ENCODE peak calls at places on chromosomes 16 and 17, in nine cellular contexts. G, O, T, C, F, Q, R, D and L are unnamed samples.

GRCh38 chr17:69525920-69526841 is 111.7 kb downstream of the MAP2K6 start:
- DNase-seq in G (peak), O (peak), T (peak), C (no peak), F (no peak), Q (peak), R (no peak), D (no peak), L (peak)

GRCh38 chr17:62565817-62566216 is 61.7 kb upstream of the MRC2 start:
- DNase-seq in G (peak), O (no peak), T (peak), C (no peak), F (no peak), Q (no peak), R (no peak), D (no peak), L (peak)

GRCh38 chr17:79832211-79833109 is 6.8 kb downstream of the CBX4 start:
- DNase-seq in G (no peak), O (no peak), T (no peak), C (no peak), F (peak), Q (no peak), R (no peak), D (no peak), L (peak)

GRCh38 chr16:68644303-68644702 is 807 bp upstream of the CDH3 start:
- DNase-seq in G (no peak), O (peak), T (no peak), C (no peak), F (no peak), Q (no peak), R (no peak), D (no peak), L (no peak)

GRCh38 chr17:31787857-31788570 is 71.0 kb downstream of the COPRS start:
- DNase-seq in G (peak), O (peak), T (peak), C (peak), F (no peak), Q (peak), R (peak), D (no peak), L (peak)

GRCh38 chr17:63697341-63698286 is 2.3 kb downstream of the LIMD2 start:
- DNase-seq in G (peak), O (peak), T (no peak), C (no peak), F (peak), Q (peak), R (no peak), D (peak), L (peak)

GRCh38 chr16:75372236-75372856 is 61.0 kb downstream of the CFDP1 start:
- DNase-seq in G (no peak), O (no peak), T (peak), C (no peak), F (no peak), Q (no peak), R (no peak), D (no peak), L (peak)

GRCh38 chr17:63525190-63525946 is 2.2 kb downstream of the KCNH6 start:
- DNase-seq in G (no peak), O (peak), T (no peak), C (no peak), F (no peak), Q (no peak), R (no peak), D (no peak), L (no peak)

GRCh38 chr17:17831208-17832039 is 5.4 kb downstream of the SREBF1 start:
- DNase-seq in G (no peak), O (no peak), T (no peak), C (no peak), F (no peak), Q (no peak), R (no peak), D (no peak), L (no peak)

GRCh38 chr16:11949527-11949926 is 7.7 kb upstream of the NPIPB2 start:
- DNase-seq in G (peak), O (peak), T (peak), C (no peak), F (no peak), Q (peak), R (no peak), D (no peak), L (peak)

GRCh38 chr16:20153444-20153843 is 79.8 kb upstream of the GPR139 start:
- DNase-seq in G (no peak), O (no peak), T (no peak), C (no peak), F (no peak), Q (no peak), R (no peak), D (no peak), L (no peak)

GRCh38 chr17:81911277-81911961 is at the start of gene PCYT2:
- DNase-seq in G (peak), O (peak), T (peak), C (peak), F (peak), Q (peak), R (no peak), D (peak), L (peak)

GRCh38 chr16:48462146-48462740 is 77.0 kb upstream of the SIAH1 start:
- DNase-seq in G (peak), O (no peak), T (no peak), C (no peak), F (no peak), Q (no peak), R (no peak), D (no peak), L (no peak)

GRCh38 chr17:29726721-29727252 is 104.1 kb upstream of the CORO6 start:
- DNase-seq in G (peak), O (peak), T (peak), C (no peak), F (no peak), Q (no peak), R (no peak), D (no peak), L (peak)

GRCh38 chr17:50949128-50950001 is 83.2 kb upstream of the TOB1 start:
- DNase-seq in G (no peak), O (no peak), T (no peak), C (peak), F (peak), Q (no peak), R (no peak), D (no peak), L (no peak)

GRCh38 chr17:44203731-44204452 is 4.2 kb upstream of the ATXN7L3 start:
- DNase-seq in G (peak), O (peak), T (peak), C (no peak), F (no peak), Q (no peak), R (no peak), D (no peak), L (peak)

GRCh38 chr16:20874088-20874581 is 26.0 kb downstream of the DCUN1D3 start:
- DNase-seq in G (no peak), O (no peak), T (no peak), C (no peak), F (no peak), Q (no peak), R (no peak), D (no peak), L (no peak)

GRCh38 chr16:31376705-31377104 is 16.4 kb upstream of the ITGAD start:
- DNase-seq in G (no peak), O (no peak), T (no peak), C (no peak), F (no peak), Q (no peak), R (no peak), D (no peak), L (no peak)

GRCh38 chr16:407253-407652 is 5.6 kb downstream of the DECR2 start:
- DNase-seq in G (no peak), O (no peak), T (no peak), C (no peak), F (no peak), Q (no peak), R (no peak), D (no peak), L (no peak)

GRCh38 chr16:12739738-12740137 is 63.9 kb downstream of the CPPED1 start:
- DNase-seq in G (no peak), O (no peak), T (no peak), C (no peak), F (no peak), Q (no peak), R (no peak), D (no peak), L (no peak)

GRCh38 chr16:87199901-87200300 is 117.3 kb downstream of the C16orf95 start:
- DNase-seq in G (no peak), O (no peak), T (no peak), C (no peak), F (no peak), Q (no peak), R (no peak), D (no peak), L (no peak)

GRCh38 chr16:54269461-54269860 is 17.1 kb downstream of the IRX3 start:
- DNase-seq in G (no peak), O (no peak), T (no peak), C (no peak), F (no peak), Q (no peak), R (no peak), D (no peak), L (no peak)

GRCh38 chr17:70187383-70187782 is 18.1 kb downstream of the KCNJ2 start:
- DNase-seq in G (peak), O (no peak), T (peak), C (no peak), F (no peak), Q (no peak), R (no peak), D (no peak), L (no peak)

GRCh38 chr16:66128363-66128725 is 238.1 kb upstream of the CDH5 start:
- DNase-seq in G (no peak), O (no peak), T (no peak), C (no peak), F (no peak), Q (no peak), R (no peak), D (no peak), L (no peak)

GRCh38 chr16:66129196-66129595 is 237.3 kb upstream of the CDH5 start:
- DNase-seq in G (no peak), O (no peak), T (no peak), C (no peak), F (no peak), Q (no peak), R (no peak), D (no peak), L (no peak)

GRCh38 chr16:66131156-66131807 is 235.2 kb upstream of the CDH5 start:
- DNase-seq in G (peak), O (no peak), T (peak), C (no peak), F (no peak), Q (no peak), R (no peak), D (no peak), L (peak)

GRCh38 chr16:66130296-66130910 is 236.1 kb upstream of the CDH5 start:
- DNase-seq in G (peak), O (peak), T (peak), C (no peak), F (no peak), Q (no peak), R (no peak), D (no peak), L (peak)

DNA sequence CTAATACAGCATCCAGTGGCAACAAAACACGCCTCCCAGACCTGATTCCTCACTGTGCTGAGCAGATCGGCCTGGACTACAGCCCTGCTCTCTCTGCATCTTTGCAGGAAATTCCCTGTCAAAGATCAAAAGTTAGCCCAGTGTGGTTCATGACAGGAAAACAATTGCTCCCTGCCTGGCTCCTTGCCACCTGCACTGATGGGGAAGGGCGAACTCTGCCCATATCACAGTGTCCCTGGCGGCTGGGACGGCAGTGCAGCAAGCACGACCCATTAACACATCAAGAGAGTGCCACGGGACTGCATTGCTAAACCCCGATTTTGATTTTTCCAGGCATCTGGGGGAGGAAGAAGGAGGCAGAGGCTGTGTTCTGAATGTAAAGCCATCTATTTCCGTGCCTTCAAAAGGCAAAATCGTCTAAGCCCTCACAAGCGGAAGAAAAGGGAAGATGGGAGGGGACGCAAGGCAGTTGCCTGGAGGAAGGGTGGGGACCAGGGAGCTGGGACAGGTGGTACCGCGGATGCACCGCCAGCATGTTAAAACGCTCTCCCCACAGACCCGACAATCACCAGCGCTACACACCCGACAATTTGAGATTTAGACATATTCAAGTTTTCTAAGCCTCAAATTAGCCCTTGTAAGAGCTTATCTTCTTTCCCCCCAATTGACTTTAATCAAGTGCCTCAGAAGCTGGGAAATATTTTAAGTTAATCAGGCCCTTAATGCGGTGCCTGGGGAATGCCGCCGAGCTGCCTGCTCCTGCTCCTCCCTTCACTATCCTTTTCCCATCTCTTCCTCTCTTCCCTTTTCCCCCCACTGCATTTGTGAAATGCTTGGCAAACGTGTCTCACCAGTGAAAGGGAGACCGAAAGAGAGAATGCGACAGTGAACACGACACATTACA is 238.8 kb upstream of the CDH5 start:
- DNase-seq in G (peak), O (no peak), T (no peak), C (peak), F (no peak), Q (no peak), R (no peak), D (no peak), L (no peak)
- H3K4me3 ChIP-seq in G (no peak), O (no peak), T (no peak), C (no peak), F (no peak), Q (no peak), R (no peak), D (no peak), L (no peak)

GRCh38 chr16:89065445-89065795 is 28.2 kb upstream of the ACSF3 start:
- DNase-seq in G (no peak), O (no peak), T (no peak), C (no peak), F (no peak), Q (no peak), R (no peak), D (no peak), L (no peak)
- H3K4me3 ChIP-seq in G (no peak), O (no peak), T (no peak), C (no peak), F (no peak), Q (no peak), R (no peak), D (no peak), L (no peak)

DNA sequence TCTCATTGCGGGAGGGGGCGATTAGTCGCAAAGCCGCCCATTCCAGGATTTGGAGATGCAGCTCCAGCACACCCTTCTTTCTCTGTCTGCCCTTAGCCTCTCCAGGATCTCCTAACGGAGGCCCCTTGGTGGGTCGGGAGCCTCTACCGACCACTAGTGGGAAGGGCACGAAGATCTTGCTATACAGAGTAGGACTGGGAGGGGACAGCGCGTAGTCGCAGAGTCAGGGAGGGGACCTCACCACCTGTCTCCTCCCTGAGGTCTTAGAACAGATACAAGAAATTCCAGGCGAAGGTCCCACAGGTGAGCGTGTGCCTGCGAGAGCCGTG is 569 bp upstream of the SMTNL2 start:
- DNase-seq in G (no peak), O (peak), T (no peak), C (no peak), F (no peak), Q (peak), R (no peak), D (no peak), L (no peak)
- H3K4me3 ChIP-seq in G (no peak), O (no peak), T (no peak), C (peak), F (no peak), Q (peak), R (peak), D (no peak), L (peak)

GRCh38 chr16:15487336-15488284 is 53.2 kb downstream of the BMERB1 start:
- DNase-seq in G (no peak), O (no peak), T (no peak), C (no peak), F (no peak), Q (peak), R (no peak), D (no peak), L (peak)

GRCh38 chr16:15486661-15487060 is 52.3 kb downstream of the BMERB1 start:
- DNase-seq in G (no peak), O (no peak), T (no peak), C (no peak), F (no peak), Q (no peak), R (no peak), D (no peak), L (no peak)

GRCh38 chr16:15491430-15491829 is 57.0 kb downstream of the BMERB1 start:
- DNase-seq in G (no peak), O (no peak), T (no peak), C (no peak), F (no peak), Q (no peak), R (no peak), D (no peak), L (no peak)

GRCh38 chr16:15490123-15490711 is 55.8 kb downstream of the BMERB1 start:
- DNase-seq in G (no peak), O (no peak), T (no peak), C (no peak), F (no peak), Q (no peak), R (no peak), D (no peak), L (no peak)

DNA sequence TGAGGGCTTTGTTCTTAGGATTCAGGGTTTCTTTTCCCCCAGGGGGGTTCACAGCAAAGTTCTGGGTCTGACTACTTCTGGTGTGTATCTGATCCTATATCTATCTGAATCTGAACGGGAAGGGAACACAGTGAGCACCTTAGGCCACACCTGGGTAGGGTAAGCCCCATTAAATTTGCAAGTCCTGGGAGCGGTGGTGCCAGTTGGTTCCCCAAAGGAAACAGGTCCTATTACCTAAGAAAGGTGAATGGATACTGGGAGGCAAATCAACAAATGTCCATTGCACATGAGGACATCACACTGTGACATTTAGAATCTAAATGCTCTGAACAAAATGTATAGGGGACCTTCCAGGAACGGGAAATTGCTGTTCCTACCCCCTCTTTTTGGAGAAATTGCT is 54.6 kb downstream of the BMERB1 start:
- DNase-seq in G (no peak), O (no peak), T (no peak), C (no peak), F (no peak), Q (no peak), R (no peak), D (no peak), L (no peak)
- H3K4me3 ChIP-seq in G (no peak), O (no peak), T (no peak), C (no peak), F (no peak), Q (peak), R (no peak), D (no peak), L (no peak)

GRCh38 chr17:78172284-78173024 is 4.1 kb downstream of the SYNGR2 start:
- DNase-seq in G (no peak), O (no peak), T (peak), C (peak), F (peak), Q (no peak), R (no peak), D (no peak), L (no peak)
- H3K4me3 ChIP-seq in G (no peak), O (no peak), T (no peak), C (peak), F (no peak), Q (no peak), R (no peak), D (no peak), L (no peak)